ENCODE peak calls at places on chromosomes 11 and 22, in four cellular contexts. M, Y, R and U are unnamed samples.

GRCh38 chr11:44530413-44531115 is 34.9 kb upstream of the CD82 start:
- DNase-seq in M (no peak), R (no peak), Y (no peak), U (no peak)

GRCh38 chr11:68933605-68934320 is 30.1 kb downstream of the IGHMBP2 start:
- DNase-seq in R (no peak), M (no peak), Y (no peak), U (no peak)

GRCh38 chr11:36254739-36255138 is 34.5 kb downstream of the COMMD9 start:
- DNase-seq in M (no peak), R (no peak), Y (no peak), U (no peak)

GRCh38 chr11:38461751-38462150 is 1863.7 kb upstream of the RAG2 start:
- DNase-seq in M (no peak), Y (peak; percentile 5), R (no peak), U (no peak)

GRCh38 chr22:41699264-41700104 is at the start of gene MEI1:
- DNase-seq in Y (peak; percentile 86), M (no peak), R (peak; percentile 93), U (peak; percentile 84)

GRCh38 chr11:87859583-87859982 is 315.7 kb downstream of the RAB38 start:
- DNase-seq in M (no peak), Y (no peak), R (no peak), U (no peak)

GRCh38 chr11:66985508-66986177 is 10.5 kb downstream of the C11orf86 start:
- DNase-seq in M (no peak), R (no peak), Y (peak; percentile 31), U (no peak)

GRCh38 chr11:10287140-10287539 is 6.9 kb downstream of the SBF2 start:
- DNase-seq in Y (no peak), R (no peak), M (no peak), U (no peak)

GRCh38 chr11:35163209-35163608 is 24.2 kb downstream of the CD44 start:
- DNase-seq in Y (no peak), R (no peak), M (peak; percentile 35), U (no peak)

GRCh38 chr11:32136654-32137053 is 45.8 kb downstream of the RCN1 start:
- DNase-seq in R (no peak), Y (no peak), M (no peak), U (no peak)

DNA sequence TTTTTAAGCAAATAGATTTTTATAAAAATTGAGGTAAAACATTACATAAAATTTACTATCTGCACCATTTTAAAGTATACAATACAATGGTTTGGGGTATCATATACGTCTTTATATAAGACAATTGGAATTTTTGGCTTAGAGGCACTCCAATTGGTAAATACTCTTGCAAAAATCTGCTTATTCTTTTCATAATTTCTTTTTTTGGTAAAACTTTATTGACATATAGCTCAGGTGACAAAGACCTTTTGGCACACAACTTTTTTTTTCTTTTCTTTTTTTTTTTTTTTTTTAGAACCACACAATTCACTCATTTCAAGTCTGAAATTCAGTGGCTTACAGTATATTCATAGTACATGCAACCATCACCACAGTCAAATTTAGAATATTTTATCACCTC is 57.8 kb downstream of the ATG16L2 start:
- DNase-seq in Y (no peak), R (no peak), M (no peak), U (no peak)
- H3K9me3 ChIP-seq in Y (no peaks in the 10 kb centered on the region), R (no peaks in the 10 kb centered on the region), M (no peaks in the 10 kb centered on the region), U (no peaks in the 10 kb centered on the region)

DNA sequence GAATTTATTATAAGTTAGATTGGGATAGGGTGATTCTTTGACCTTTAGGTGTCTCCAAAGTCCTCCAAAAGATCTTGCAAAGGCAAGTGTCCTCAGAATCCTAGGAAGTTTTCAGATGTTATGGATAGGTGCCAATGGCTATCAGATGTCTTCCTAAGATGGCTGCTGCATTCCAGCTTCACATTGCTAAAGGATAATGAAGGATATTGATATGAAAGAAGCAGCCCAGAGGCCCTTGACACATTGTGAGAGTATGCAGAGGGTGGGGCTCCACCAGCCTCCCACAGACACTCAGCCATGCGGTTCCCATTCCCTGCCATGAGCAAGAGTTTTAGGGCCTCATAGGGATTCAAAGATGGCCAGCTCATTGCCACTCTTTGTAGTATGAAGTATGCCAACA is 22.3 kb upstream of the GLYATL2 start:
- DNase-seq in R (no peak), M (no peak), Y (no peak), U (no peak)
- H3K9me3 ChIP-seq in R (no peaks in the 10 kb centered on the region), M (no peaks in the 10 kb centered on the region), Y (peaks cover 16% of the 10 kb centered on the region), U (no peaks in the 10 kb centered on the region)

GRCh38 chr22:47595122-47595521 is 832.7 kb downstream of the TBC1D22A start:
- DNase-seq in Y (no peak), M (no peak), R (peak; percentile 9), U (no peak)
- H3K9me3 ChIP-seq in Y (peaks cover 8% of the 10 kb centered on the region), M (no peaks in the 10 kb centered on the region), R (no peaks in the 10 kb centered on the region), U (no peaks in the 10 kb centered on the region)

DNA sequence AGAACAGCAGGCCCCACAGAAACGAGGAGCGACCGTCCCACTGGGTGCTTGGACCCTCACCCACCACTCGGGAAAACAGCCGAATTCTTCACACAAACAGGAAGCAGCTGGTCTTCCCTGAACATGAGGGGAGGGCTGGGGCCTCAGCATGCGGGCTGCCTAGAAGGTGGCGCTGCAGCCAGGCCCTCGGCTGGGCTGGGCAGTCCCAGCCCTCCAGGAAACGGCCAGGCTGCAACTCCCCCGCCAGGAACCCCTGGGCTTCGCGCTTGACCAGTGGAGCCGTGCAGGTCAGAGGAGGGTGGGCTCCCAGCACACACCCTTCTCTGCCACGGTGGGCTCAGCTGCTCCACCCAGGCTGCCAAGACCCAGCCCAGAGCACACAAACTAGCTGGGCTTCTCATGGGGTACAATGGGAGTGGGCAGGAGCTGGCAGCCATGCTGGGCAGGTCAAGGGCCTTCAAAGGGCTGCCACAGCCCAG is 29.6 kb downstream of the IGF2 start:
- DNase-seq in Y (peak; percentile 38), M (no peak), R (no peak), U (no peak)
- H3K9me3 ChIP-seq in Y (no peaks in the 10 kb centered on the region), M (no peaks in the 10 kb centered on the region), R (no peaks in the 10 kb centered on the region), U (no peaks in the 10 kb centered on the region)

GRCh38 chr22:49113758-49114157 is 713.9 kb downstream of the BRD1 start:
- DNase-seq in M (no peak), R (no peak), Y (no peak), U (no peak)
- H3K9me3 ChIP-seq in M (no peaks in the 10 kb centered on the region), R (no peaks in the 10 kb centered on the region), Y (peaks cover 4% of the 10 kb centered on the region), U (no peaks in the 10 kb centered on the region)

DNA sequence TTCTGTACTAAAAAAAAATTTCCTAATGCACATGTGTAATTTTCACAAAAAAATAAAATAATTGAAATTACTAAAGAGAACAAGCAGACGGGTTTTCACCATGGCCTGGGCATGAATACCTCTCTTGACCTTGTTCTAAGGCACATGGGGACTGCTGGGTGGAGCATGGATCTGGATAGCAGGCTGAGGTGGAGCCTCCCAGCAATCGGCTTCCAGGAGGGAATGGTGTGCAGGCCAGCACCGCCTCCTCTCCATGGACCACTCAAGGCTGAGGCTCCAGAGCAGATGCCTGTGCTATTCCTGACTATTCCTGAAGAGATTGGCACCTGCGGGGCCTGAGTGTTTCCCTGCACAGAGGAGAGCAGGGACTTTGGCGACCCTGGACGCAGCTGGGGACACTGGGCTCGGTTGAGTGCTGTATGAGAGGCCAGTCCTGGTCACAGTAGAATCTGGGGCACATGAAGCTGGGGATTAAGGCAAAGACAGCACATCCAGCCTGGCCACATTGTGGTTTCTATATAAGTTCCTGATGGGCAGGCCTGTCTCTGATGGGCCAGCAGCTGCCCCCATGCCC is 963.6 kb downstream of the BRD1 start:
- DNase-seq in M (no peak), Y (no peak), R (no peak), U (no peak)
- H3K9me3 ChIP-seq in M (no peaks in the 10 kb centered on the region), Y (no peaks in the 10 kb centered on the region), R (no peaks in the 10 kb centered on the region), U (no peaks in the 10 kb centered on the region)

GRCh38 chr11:114617157-114618124 is 21.9 kb upstream of the NXPE4 start:
- DNase-seq in R (no peak), M (no peak), Y (no peak), U (no peak)
- H3K9me3 ChIP-seq in R (no peaks in the 10 kb centered on the region), M (no peaks in the 10 kb centered on the region), Y (peaks cover 32% of the 10 kb centered on the region), U (peaks cover 4% of the 10 kb centered on the region)